ENCODE peak calls at places on chromosomes 13 and 19, in five cellular contexts. One of them, this sample, is unnamed.

GRCh38 chr13:112054616-112055015 is 12.3 kb upstream of the SOX1 start:
- DNase-seq in Daoy: no peak
- DNase-seq in choroid plexus epithelial cell: no peak
- DNase-seq in GM18507: no peak
- DNase-seq in GF-D8: no peak
- DNase-seq in this sample: no peak

GRCh38 chr13:50448535-50448981 is 394.9 kb downstream of the DLEU7 start:
- DNase-seq in Daoy: no peak
- DNase-seq in choroid plexus epithelial cell: no peak
- DNase-seq in GM18507: no peak
- DNase-seq in GF-D8: no peak
- DNase-seq in this sample: no peak

GRCh38 chr13:75787249-75787940 is 151.3 kb downstream of the LMO7 start:
- DNase-seq in Daoy: peak
- DNase-seq in choroid plexus epithelial cell: peak
- DNase-seq in GM18507: no peak
- DNase-seq in GF-D8: no peak
- DNase-seq in this sample: no peak

GRCh38 chr13:80704369-80704768 is 363.4 kb upstream of the SPRY2 start:
- DNase-seq in Daoy: no peak
- DNase-seq in choroid plexus epithelial cell: no peak
- DNase-seq in GM18507: no peak
- DNase-seq in GF-D8: no peak
- DNase-seq in this sample: no peak

GRCh38 chr19:47027586-47028371 is 8.1 kb downstream of the NPAS1 start:
- DNase-seq in Daoy: no peak
- DNase-seq in choroid plexus epithelial cell: no peak
- DNase-seq in GM18507: no peak
- DNase-seq in GF-D8: no peak
- DNase-seq in this sample: no peak

GRCh38 chr19:54364775-54365257 is at the start of gene LAIR1:
- DNase-seq in Daoy: peak
- DNase-seq in choroid plexus epithelial cell: no peak
- DNase-seq in GM18507: no peak
- DNase-seq in GF-D8: peak
- DNase-seq in this sample: peak

GRCh38 chr19:48638831-48639381 is 1.7 kb upstream of the DBP start:
- DNase-seq in Daoy: no peak
- DNase-seq in choroid plexus epithelial cell: no peak
- DNase-seq in GM18507: no peak
- DNase-seq in GF-D8: no peak
- DNase-seq in this sample: no peak

GRCh38 chr19:29623726-29624488 is 17.8 kb downstream of the POP4 start:
- DNase-seq in Daoy: no peak
- DNase-seq in choroid plexus epithelial cell: no peak
- DNase-seq in GM18507: no peak
- DNase-seq in GF-D8: no peak
- DNase-seq in this sample: no peak

GRCh38 chr13:19179916-19180315 is 1.7 kb downstream of the TUBA3C start:
- DNase-seq in Daoy: no peak
- DNase-seq in choroid plexus epithelial cell: no peak
- DNase-seq in GM18507: no peak
- DNase-seq in GF-D8: no peak
- DNase-seq in this sample: no peak

GRCh38 chr13:111159362-111160320 is 44.5 kb downstream of the ARHGEF7 start:
- DNase-seq in Daoy: no peak
- DNase-seq in choroid plexus epithelial cell: no peak
- DNase-seq in GM18507: no peak
- DNase-seq in GF-D8: no peak
- DNase-seq in this sample: no peak

GRCh38 chr13:71879129-71879535 is 12.1 kb upstream of the DACH1 start:
- DNase-seq in Daoy: no peak
- DNase-seq in choroid plexus epithelial cell: peak
- DNase-seq in GM18507: no peak
- DNase-seq in GF-D8: peak
- DNase-seq in this sample: no peak

GRCh38 chr19:8577247-8577646 is at the start of gene MYO1F:
- DNase-seq in Daoy: no peak
- DNase-seq in choroid plexus epithelial cell: no peak
- DNase-seq in GM18507: no peak
- DNase-seq in GF-D8: peak
- DNase-seq in this sample: no peak

GRCh38 chr13:67549331-67549730 is 319.2 kb upstream of the PCDH9 start:
- DNase-seq in Daoy: no peak
- DNase-seq in choroid plexus epithelial cell: peak
- DNase-seq in GM18507: no peak
- DNase-seq in GF-D8: no peak
- DNase-seq in this sample: no peak